ENCODE peak calls at places on chromosomes 16 and 17, in five cellular contexts. One of them, this sample, is unnamed.

GRCh38 chr16:23691483-23692189 is 12.9 kb downstream of the PLK1 start:
- DNase-seq in effector memory CD8-positive, alpha-beta T cell: no peak
- DNase-seq in ELR: peak
- DNase-seq in MM.1S: no peak
- DNase-seq in body of pancreas: no peak
- DNase-seq in this sample: no peak

GRCh38 chr17:66533572-66533971 is 231.2 kb downstream of the PRKCA start:
- DNase-seq in effector memory CD8-positive, alpha-beta T cell: no peak
- DNase-seq in ELR: no peak
- DNase-seq in MM.1S: no peak
- DNase-seq in body of pancreas: no peak
- DNase-seq in this sample: no peak

GRCh38 chr16:83015871-83016270 is 389.1 kb downstream of the CDH13 start:
- DNase-seq in effector memory CD8-positive, alpha-beta T cell: no peak
- DNase-seq in ELR: no peak
- DNase-seq in MM.1S: no peak
- DNase-seq in body of pancreas: no peak
- DNase-seq in this sample: no peak

GRCh38 chr16:26269663-26270062 is 577.9 kb downstream of the HS3ST4 start:
- DNase-seq in effector memory CD8-positive, alpha-beta T cell: no peak
- DNase-seq in ELR: no peak
- DNase-seq in MM.1S: peak
- DNase-seq in body of pancreas: no peak
- DNase-seq in this sample: no peak

GRCh38 chr17:62808576-62808970 is 459 bp upstream of the MARCHF10 start:
- DNase-seq in effector memory CD8-positive, alpha-beta T cell: no peak
- DNase-seq in ELR: no peak
- DNase-seq in MM.1S: no peak
- DNase-seq in body of pancreas: no peak
- DNase-seq in this sample: no peak

GRCh38 chr16:78902291-78902690 is 698.2 kb downstream of the MAF start:
- DNase-seq in effector memory CD8-positive, alpha-beta T cell: no peak
- DNase-seq in ELR: no peak
- DNase-seq in MM.1S: no peak
- DNase-seq in body of pancreas: no peak
- DNase-seq in this sample: no peak

GRCh38 chr16:22232277-22233049 is 26.4 kb downstream of the EEF2K start:
- DNase-seq in effector memory CD8-positive, alpha-beta T cell: no peak
- DNase-seq in ELR: peak
- DNase-seq in MM.1S: no peak
- DNase-seq in body of pancreas: peak
- DNase-seq in this sample: peak

GRCh38 chr17:12618557-12618956 is 47.1 kb upstream of the MYOCD start:
- DNase-seq in effector memory CD8-positive, alpha-beta T cell: no peak
- DNase-seq in ELR: peak
- DNase-seq in MM.1S: no peak
- DNase-seq in body of pancreas: no peak
- DNase-seq in this sample: no peak

GRCh38 chr17:9566067-9566466 is 9.6 kb downstream of the STX8 start:
- DNase-seq in effector memory CD8-positive, alpha-beta T cell: peak
- DNase-seq in ELR: no peak
- DNase-seq in MM.1S: no peak
- DNase-seq in body of pancreas: no peak
- DNase-seq in this sample: no peak

This sample was measured in transverse colon.